ENCODE peak calls at places on chromosomes 12 and 14, in five cellular contexts. F, U, B, G and N are unnamed samples.
A peak's percentile ranks its signal among the peaks of the same experiment; 100 is the strongest.

GRCh38 chr12:1591029-1591428 is 3.4 kb downstream of the FBXL14 start:
- DNase-seq in F (no peak), U (no peak), B (no peak), G (peak; percentile 62), N (no peak)

GRCh38 chr14:46686652-46687051 is 35.1 kb upstream of the RPL10L start:
- DNase-seq in F (no peak), G (no peak), U (no peak), B (no peak), N (no peak)

GRCh38 chr12:22100952-22101748 is 55.1 kb downstream of the CMAS start:
- DNase-seq in B (no peak), U (peak; percentile 15), F (no peak), G (peak; percentile 77), N (peak; percentile 22)

GRCh38 chr14:65000868-65001600 is 14.3 kb downstream of the FNTB start:
- DNase-seq in B (no peak), G (no peak), F (no peak), U (no peak), N (no peak)

GRCh38 chr12:1630827-1631591 is 2.0 kb downstream of the WNT5B start:
- DNase-seq in F (no peak), U (no peak), G (peak; percentile 12), B (no peak), N (no peak)

GRCh38 chr12:120759591-120760348 is 34.1 kb downstream of the ACADS start:
- DNase-seq in U (no peak), B (no peak), G (no peak), F (no peak), N (no peak)

GRCh38 chr14:56189306-56189705 is 71.1 kb downstream of the PELI2 start:
- DNase-seq in B (no peak), G (no peak), U (peak; percentile 55), F (no peak), N (peak; percentile 94)

GRCh38 chr12:116246490-116247179 is 30.9 kb downstream of the MED13L start:
- DNase-seq in B (no peak), U (no peak), G (no peak), F (no peak), N (no peak)

GRCh38 chr14:92553456-92553855 is 39.9 kb downstream of the RIN3 start:
- DNase-seq in F (no peak), U (no peak), G (no peak), B (no peak), N (no peak)

GRCh38 chr14:102185360-102185759 is 45.7 kb downstream of the WDR20 start:
- DNase-seq in F (no peak), U (no peak), G (no peak), B (no peak), N (no peak)

GRCh38 chr14:64715628-64716412 is 11.6 kb downstream of the PLEKHG3 start:
- DNase-seq in B (no peak), U (no peak), F (no peak), G (no peak), N (no peak)

GRCh38 chr14:91047174-91047753 is 13.2 kb downstream of the RPS6KA5 start:
- DNase-seq in G (peak; percentile 30), F (no peak), B (no peak), U (no peak), N (no peak)

GRCh38 chr12:87086118-87086891 is 830.1 kb upstream of the MGAT4C start:
- DNase-seq in F (no peak), G (no peak), U (no peak), B (no peak), N (no peak)

GRCh38 chr12:64835926-64836325 is 11.5 kb downstream of the TBC1D30 start:
- DNase-seq in G (no peak), B (no peak), U (no peak), F (no peak), N (no peak)

GRCh38 chr12:12294215-12295005 is 27.6 kb upstream of the LRP6 start:
- DNase-seq in U (no peak), F (no peak), B (no peak), G (no peak), N (no peak)

GRCh38 chr12:19507823-19508222 is 68.5 kb downstream of the AEBP2 start:
- DNase-seq in G (no peak), B (no peak), F (no peak), U (no peak), N (peak; percentile 2)

GRCh38 chr12:23083267-23083666 is 458.3 kb downstream of the ETNK1 start:
- DNase-seq in G (no peak), B (no peak), U (peak; percentile 71), F (no peak), N (peak; percentile 1)

GRCh38 chr14:22483863-22484593 is 105.0 kb downstream of the DAD1 start:
- DNase-seq in B (no peak), G (no peak), U (no peak), F (no peak), N (no peak)

GRCh38 chr14:20808084-20808483 is 5.4 kb upstream of the RNASE1 start:
- DNase-seq in B (no peak), G (no peak), F (no peak), U (no peak), N (no peak)

GRCh38 chr14:20809917-20810316 is 7.3 kb upstream of the RNASE1 start:
- DNase-seq in G (no peak), F (no peak), B (no peak), U (no peak), N (no peak)

GRCh38 chr14:20807304-20807956 is 4.8 kb upstream of the RNASE1 start:
- DNase-seq in F (no peak), G (no peak), U (no peak), B (no peak), N (no peak)

GRCh38 chr14:20812576-20812975 is 9.9 kb upstream of the RNASE1 start:
- DNase-seq in F (no peak), B (no peak), G (no peak), U (no peak), N (no peak)

GRCh38 chr14:20811994-20812393 is 9.3 kb upstream of the RNASE1 start:
- DNase-seq in U (no peak), F (no peak), G (no peak), B (no peak), N (no peak)
- H3K4me3 ChIP-seq in U (no peak overlapping the region), F (no peak overlapping the region), G (no peak overlapping the region), B (no peak overlapping the region), N (no peak overlapping the region)

GRCh38 chr12:92065664-92066063 is 80.0 kb downstream of the BTG1 start:
- DNase-seq in B (no peak), F (no peak), G (no peak), U (no peak), N (no peak)

GRCh38 chr12:92064420-92064819 is 81.2 kb downstream of the BTG1 start:
- DNase-seq in G (no peak), B (no peak), F (no peak), U (no peak), N (no peak)

GRCh38 chr12:92062539-92063493 is 82.8 kb downstream of the BTG1 start:
- DNase-seq in B (no peak), G (no peak), F (no peak), U (no peak), N (no peak)

GRCh38 chr12:92063641-92064040 is 82.0 kb downstream of the BTG1 start:
- DNase-seq in G (no peak), F (no peak), B (no peak), U (no peak), N (no peak)

GRCh38 chr12:92065018-92065499 is 80.6 kb downstream of the BTG1 start:
- DNase-seq in F (no peak), U (no peak), B (peak; percentile 33), G (peak; percentile 46), N (no peak)
- H3K4me3 ChIP-seq in F (no peak overlapping the region), U (no peak overlapping the region), B (no peak overlapping the region), G (peak overlapping the region; percentile 14), N (no peak overlapping the region)

GRCh38 chr12:31973818-31974217 is 14.6 kb downstream of the RESF1 start:
- DNase-seq in G (no peak), U (no peak), F (no peak), B (no peak), N (no peak)

GRCh38 chr12:31970199-31970598 is 11.0 kb downstream of the RESF1 start:
- DNase-seq in F (no peak), U (no peak), B (no peak), G (no peak), N (no peak)

DNA sequence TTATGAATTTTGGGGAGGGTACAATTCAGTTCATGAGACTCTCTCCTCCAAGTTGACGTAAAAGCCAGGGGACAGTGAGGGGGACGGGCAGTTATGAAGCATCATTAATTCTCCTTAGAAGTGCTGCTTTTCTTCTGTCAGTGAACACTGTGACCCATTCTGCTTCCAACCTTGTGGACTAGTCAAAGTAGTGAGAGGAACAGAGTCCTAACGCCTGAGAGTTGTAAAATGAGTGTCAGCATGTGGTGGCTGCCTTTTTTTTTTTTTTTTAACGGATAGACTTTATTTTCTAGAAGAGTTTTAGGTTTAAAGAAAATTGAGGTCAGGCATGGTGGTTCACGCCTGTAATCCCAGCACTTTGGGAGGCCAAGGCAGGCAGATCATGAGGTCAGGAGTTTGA is 15.5 kb downstream of the RESF1 start:
- DNase-seq in F (no peak), B (no peak), G (no peak), U (no peak), N (no peak)
- H3K4me3 ChIP-seq in F (no peak overlapping the region), B (no peak overlapping the region), G (no peak overlapping the region), U (no peak overlapping the region), N (no peak overlapping the region)

GRCh38 chr12:16012086-16012485 is 101.0 kb downstream of the DERA start:
- DNase-seq in B (no peak), G (no peak), F (no peak), U (no peak), N (no peak)
- H3K4me3 ChIP-seq in B (no peak overlapping the region), G (no peak overlapping the region), F (no peak overlapping the region), U (no peak overlapping the region), N (no peak overlapping the region)

GRCh38 chr14:74570696-74571095 is 41.3 kb downstream of the LTBP2 start:
- DNase-seq in G (no peak), B (no peak), U (no peak), F (no peak), N (no peak)

GRCh38 chr14:74571901-74572828 is 39.9 kb downstream of the LTBP2 start:
- DNase-seq in U (peak; percentile 97), G (no peak), F (peak; percentile 72), B (no peak), N (peak; percentile 96)

GRCh38 chr14:74572829-74573360 is 39.1 kb downstream of the LTBP2 start:
- DNase-seq in B (no peak), F (peak; percentile 87), G (no peak), U (no peak), N (no peak)

GRCh38 chr14:74569826-74570591 is 42.0 kb downstream of the LTBP2 start:
- DNase-seq in G (no peak), U (no peak), F (peak; percentile 56), B (no peak), N (no peak)

DNA sequence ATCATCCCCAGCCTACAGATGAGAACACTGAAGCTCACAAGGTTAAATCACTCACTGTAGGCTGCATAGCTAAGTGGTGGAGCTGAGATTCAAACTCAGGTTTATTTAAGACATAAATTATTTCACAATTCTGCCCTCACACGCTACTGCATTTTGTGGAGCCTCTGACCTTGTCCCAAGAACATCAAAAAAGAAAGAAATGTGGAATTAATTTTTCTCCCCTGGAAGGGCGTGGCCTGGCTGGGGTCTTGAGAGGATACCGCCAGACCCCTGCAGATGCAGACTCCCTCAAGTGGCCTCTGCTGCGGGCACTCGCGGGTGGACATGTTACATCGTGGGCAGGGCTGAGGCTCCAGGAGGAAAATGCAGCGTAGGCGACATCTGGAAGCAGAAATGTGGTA is 40.6 kb downstream of the LTBP2 start:
- DNase-seq in U (no peak), B (no peak), G (no peak), F (no peak), N (no peak)
- H3K4me3 ChIP-seq in U (peak overlapping the region; percentile 42), B (no peak overlapping the region), G (no peak overlapping the region), F (peak overlapping the region; percentile 9), N (peak overlapping the region; percentile 25)